ENCODE peak calls at places on chromosomes 3 and 15, in seven cellular contexts. One of them, this sample, is unnamed.

GRCh38 chr3:105793040-105793439 is 75.8 kb downstream of the CBLB start:
- DNase-seq in H9: no peak
- DNase-seq in heart left ventricle: no peak
- DNase-seq in small intestine: no peak
- DNase-seq in hepatocyte: no peak
- DNase-seq in right lobe of liver: no peak
- DNase-seq in K562: no peak
- DNase-seq in this sample: no peak

GRCh38 chr3:145882416-145882815 is 278.6 kb downstream of the PLOD2 start:
- DNase-seq in heart left ventricle: no peak
- DNase-seq in hepatocyte: no peak
- DNase-seq in K562: no peak
- DNase-seq in small intestine: no peak
- DNase-seq in H9: no peak
- DNase-seq in right lobe of liver: no peak
- DNase-seq in this sample: no peak

GRCh38 chr3:58333206-58334012 is 717 bp downstream of the PXK start:
- DNase-seq in heart left ventricle: peak; percentile 31
- DNase-seq in small intestine: peak; percentile 26
- DNase-seq in H9: peak; percentile 63
- DNase-seq in K562: no peak
- DNase-seq in right lobe of liver: peak; percentile 64
- DNase-seq in hepatocyte: peak; percentile 42
- DNase-seq in this sample: peak; percentile 75

GRCh38 chr3:46874430-46874829 is 3.1 kb upstream of the PTH1R start:
- DNase-seq in heart left ventricle: peak; percentile 65
- DNase-seq in small intestine: no peak
- DNase-seq in hepatocyte: peak; percentile 55
- DNase-seq in right lobe of liver: no peak
- DNase-seq in K562: no peak
- DNase-seq in H9: no peak
- DNase-seq in this sample: peak; percentile 81

GRCh38 chr3:45760878-45761711 is 35.2 kb downstream of the SLC6A20 start:
- DNase-seq in small intestine: peak; percentile 64
- DNase-seq in K562: peak; percentile 87
- DNase-seq in H9: peak; percentile 88
- DNase-seq in right lobe of liver: no peak
- DNase-seq in heart left ventricle: peak; percentile 52
- DNase-seq in hepatocyte: peak; percentile 83
- DNase-seq in this sample: no peak

GRCh38 chr15:77775851-77776250 is 143.1 kb upstream of the LINGO1 start:
- DNase-seq in heart left ventricle: no peak
- DNase-seq in K562: no peak
- DNase-seq in right lobe of liver: no peak
- DNase-seq in hepatocyte: no peak
- DNase-seq in small intestine: no peak
- DNase-seq in H9: no peak
- DNase-seq in this sample: no peak

GRCh38 chr3:195028877-195029606 is 241.9 kb downstream of the XXYLT1 start:
- DNase-seq in K562: no peak
- DNase-seq in small intestine: peak; percentile 28
- DNase-seq in hepatocyte: no peak
- DNase-seq in heart left ventricle: peak; percentile 65
- DNase-seq in H9: no peak
- DNase-seq in right lobe of liver: no peak
- DNase-seq in this sample: no peak

GRCh38 chr3:30098206-30098605 is 508.2 kb upstream of the TGFBR2 start:
- DNase-seq in hepatocyte: no peak
- DNase-seq in small intestine: no peak
- DNase-seq in H9: no peak
- DNase-seq in heart left ventricle: no peak
- DNase-seq in right lobe of liver: no peak
- DNase-seq in K562: no peak
- DNase-seq in this sample: no peak

GRCh38 chr3:164488893-164489292 is 589.4 kb downstream of the SI start:
- DNase-seq in small intestine: no peak
- DNase-seq in right lobe of liver: no peak
- DNase-seq in hepatocyte: no peak
- DNase-seq in K562: no peak
- DNase-seq in H9: no peak
- DNase-seq in heart left ventricle: no peak
- DNase-seq in this sample: no peak

GRCh38 chr3:87191175-87191574 is 35.9 kb upstream of the CHMP2B start:
- DNase-seq in K562: no peak
- DNase-seq in H9: no peak
- DNase-seq in small intestine: no peak
- DNase-seq in right lobe of liver: no peak
- DNase-seq in hepatocyte: no peak
- DNase-seq in heart left ventricle: no peak
- DNase-seq in this sample: no peak

GRCh38 chr3:119297169-119297568 is 3.0 kb downstream of the ARHGAP31 start:
- DNase-seq in right lobe of liver: no peak
- DNase-seq in heart left ventricle: no peak
- DNase-seq in K562: no peak
- DNase-seq in hepatocyte: no peak
- DNase-seq in H9: no peak
- DNase-seq in small intestine: no peak
- DNase-seq in this sample: no peak

GRCh38 chr3:30952786-30953185 is 58.3 kb upstream of the GADL1 start:
- DNase-seq in K562: no peak
- DNase-seq in H9: no peak
- DNase-seq in right lobe of liver: no peak
- DNase-seq in small intestine: no peak
- DNase-seq in heart left ventricle: no peak
- DNase-seq in hepatocyte: no peak
- DNase-seq in this sample: no peak

GRCh38 chr3:120796944-120797343 is 54.4 kb downstream of the GTF2E1 start:
- DNase-seq in heart left ventricle: no peak
- DNase-seq in hepatocyte: no peak
- DNase-seq in small intestine: no peak
- DNase-seq in H9: no peak
- DNase-seq in right lobe of liver: no peak
- DNase-seq in K562: no peak
- DNase-seq in this sample: no peak

GRCh38 chr3:114418724-114419543 is 125.1 kb downstream of the TIGIT start:
- DNase-seq in hepatocyte: peak; percentile 73
- DNase-seq in heart left ventricle: no peak
- DNase-seq in K562: peak; percentile 31
- DNase-seq in small intestine: peak; percentile 69
- DNase-seq in H9: no peak
- DNase-seq in right lobe of liver: no peak
- DNase-seq in this sample: no peak

GRCh38 chr3:82048711-82049110 is 287.3 kb upstream of the GBE1 start:
- DNase-seq in heart left ventricle: no peak
- DNase-seq in K562: no peak
- DNase-seq in hepatocyte: no peak
- DNase-seq in H9: no peak
- DNase-seq in small intestine: no peak
- DNase-seq in right lobe of liver: no peak
- DNase-seq in this sample: no peak

GRCh38 chr3:12351145-12351544 is 62.3 kb downstream of the PPARG start:
- DNase-seq in heart left ventricle: no peak
- DNase-seq in K562: no peak
- DNase-seq in H9: no peak
- DNase-seq in small intestine: no peak
- DNase-seq in right lobe of liver: no peak
- DNase-seq in hepatocyte: no peak
- DNase-seq in this sample: no peak

GRCh38 chr15:34014556-34014955 is 24.4 kb downstream of the AVEN start:
- DNase-seq in small intestine: no peak
- DNase-seq in right lobe of liver: no peak
- DNase-seq in hepatocyte: no peak
- DNase-seq in K562: no peak
- DNase-seq in H9: no peak
- DNase-seq in heart left ventricle: no peak
- DNase-seq in this sample: no peak

GRCh38 chr3:172201136-172201989 is 162.0 kb downstream of the FNDC3B start:
- DNase-seq in right lobe of liver: peak; percentile 74
- DNase-seq in H9: no peak
- DNase-seq in heart left ventricle: peak; percentile 91
- DNase-seq in hepatocyte: peak; percentile 65
- DNase-seq in small intestine: no peak
- DNase-seq in K562: peak; percentile 39
- DNase-seq in this sample: peak; percentile 90

GRCh38 chr15:88613074-88613944 is 7.8 kb upstream of the AEN start:
- DNase-seq in hepatocyte: no peak
- DNase-seq in right lobe of liver: no peak
- DNase-seq in H9: peak; percentile 88
- DNase-seq in small intestine: no peak
- DNase-seq in K562: no peak
- DNase-seq in heart left ventricle: no peak
- DNase-seq in this sample: no peak

GRCh38 chr15:45728641-45729040 is 93.8 kb downstream of the SQOR start:
- DNase-seq in hepatocyte: no peak
- DNase-seq in small intestine: no peak
- DNase-seq in H9: no peak
- DNase-seq in K562: no peak
- DNase-seq in heart left ventricle: no peak
- DNase-seq in right lobe of liver: no peak
- DNase-seq in this sample: no peak

GRCh38 chr3:58102371-58102750 is 94.1 kb downstream of the FLNB start:
- DNase-seq in hepatocyte: no peak
- DNase-seq in H9: no peak
- DNase-seq in right lobe of liver: no peak
- DNase-seq in heart left ventricle: no peak
- DNase-seq in K562: no peak
- DNase-seq in small intestine: no peak
- DNase-seq in this sample: no peak

GRCh38 chr3:155230382-155230781 is 63.1 kb downstream of the STRIT1 start:
- DNase-seq in K562: no peak
- DNase-seq in hepatocyte: no peak
- DNase-seq in small intestine: no peak
- DNase-seq in heart left ventricle: no peak
- DNase-seq in right lobe of liver: no peak
- DNase-seq in H9: no peak
- DNase-seq in this sample: no peak

GRCh38 chr15:43361313-43361903 is 9.4 kb downstream of the ZSCAN29 start:
- DNase-seq in small intestine: no peak
- DNase-seq in hepatocyte: no peak
- DNase-seq in right lobe of liver: no peak
- DNase-seq in heart left ventricle: no peak
- DNase-seq in H9: no peak
- DNase-seq in K562: no peak
- DNase-seq in this sample: no peak

GRCh38 chr15:43360821-43361220 is 10.0 kb downstream of the ZSCAN29 start:
- DNase-seq in K562: no peak
- DNase-seq in right lobe of liver: no peak
- DNase-seq in heart left ventricle: no peak
- DNase-seq in small intestine: no peak
- DNase-seq in H9: no peak
- DNase-seq in hepatocyte: no peak
- DNase-seq in this sample: no peak
- H3K9me3 ChIP-seq in K562: peaks cover 22% of the 10 kb centered on the region
- H3K9me3 ChIP-seq in right lobe of liver: peaks cover 14% of the 10 kb centered on the region
- H3K9me3 ChIP-seq in heart left ventricle: peaks cover 6% of the 10 kb centered on the region
- H3K9me3 ChIP-seq in small intestine: peaks cover 5% of the 10 kb centered on the region
- H3K9me3 ChIP-seq in H9: peaks cover 30% of the 10 kb centered on the region
- H3K9me3 ChIP-seq in hepatocyte: peaks cover 28% of the 10 kb centered on the region
- H3K9me3 ChIP-seq in this sample: peaks cover 12% of the 10 kb centered on the region

GRCh38 chr15:57054351-57054750 is 135.9 kb downstream of the TCF12 start:
- DNase-seq in K562: no peak
- DNase-seq in small intestine: peak; percentile 22
- DNase-seq in heart left ventricle: no peak
- DNase-seq in right lobe of liver: no peak
- DNase-seq in hepatocyte: no peak
- DNase-seq in H9: no peak
- DNase-seq in this sample: no peak

GRCh38 chr15:57056357-57056756 is 137.9 kb downstream of the TCF12 start:
- DNase-seq in right lobe of liver: no peak
- DNase-seq in small intestine: no peak
- DNase-seq in hepatocyte: no peak
- DNase-seq in H9: no peak
- DNase-seq in K562: no peak
- DNase-seq in heart left ventricle: no peak
- DNase-seq in this sample: no peak

GRCh38 chr15:57060799-57061198 is 142.4 kb downstream of the TCF12 start:
- DNase-seq in small intestine: no peak
- DNase-seq in K562: no peak
- DNase-seq in heart left ventricle: no peak
- DNase-seq in H9: no peak
- DNase-seq in hepatocyte: no peak
- DNase-seq in right lobe of liver: no peak
- DNase-seq in this sample: no peak

GRCh38 chr15:57053470-57053869 is 135.0 kb downstream of the TCF12 start:
- DNase-seq in small intestine: no peak
- DNase-seq in right lobe of liver: no peak
- DNase-seq in heart left ventricle: no peak
- DNase-seq in H9: no peak
- DNase-seq in K562: no peak
- DNase-seq in hepatocyte: no peak
- DNase-seq in this sample: no peak

GRCh38 chr15:57057134-57057930 is 138.9 kb downstream of the TCF12 start:
- DNase-seq in K562: no peak
- DNase-seq in heart left ventricle: no peak
- DNase-seq in hepatocyte: no peak
- DNase-seq in small intestine: no peak
- DNase-seq in H9: no peak
- DNase-seq in right lobe of liver: no peak
- DNase-seq in this sample: no peak
- H3K27ac ChIP-seq in K562: no peak overlapping the region
- H3K27ac ChIP-seq in heart left ventricle: no peak overlapping the region
- H3K27ac ChIP-seq in hepatocyte: no peak overlapping the region
- H3K27ac ChIP-seq in small intestine: no peak overlapping the region
- H3K27ac ChIP-seq in H9: no peak overlapping the region
- H3K27ac ChIP-seq in right lobe of liver: no peak overlapping the region
- H3K27ac ChIP-seq in this sample: no peak overlapping the region

DNA sequence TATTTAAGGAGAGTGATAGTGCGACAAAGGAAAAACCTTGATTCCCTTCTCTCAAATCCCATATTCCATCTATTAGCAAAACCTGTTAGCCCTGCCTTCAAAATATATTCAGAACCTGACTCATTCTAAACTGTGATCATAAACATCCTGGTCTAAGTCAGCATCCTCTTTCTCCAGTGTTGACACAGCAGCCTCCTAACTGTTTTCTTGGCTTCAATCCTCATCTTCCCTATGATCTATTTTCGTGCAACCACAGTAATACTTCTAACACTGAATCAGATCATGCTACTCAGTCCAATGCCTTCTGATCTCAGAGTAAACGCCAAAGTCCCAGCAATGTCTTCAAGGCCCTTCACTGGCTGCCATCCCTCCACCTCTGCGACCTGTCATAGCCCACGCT is 785.1 kb downstream of the EDEM1 start:
- DNase-seq in heart left ventricle: no peak
- DNase-seq in hepatocyte: no peak
- DNase-seq in small intestine: no peak
- DNase-seq in right lobe of liver: no peak
- DNase-seq in K562: no peak
- DNase-seq in H9: no peak
- DNase-seq in this sample: no peak
- H3K9me3 ChIP-seq in heart left ventricle: no peaks in the 10 kb centered on the region
- H3K9me3 ChIP-seq in hepatocyte: no peaks in the 10 kb centered on the region
- H3K9me3 ChIP-seq in small intestine: no peaks in the 10 kb centered on the region
- H3K9me3 ChIP-seq in right lobe of liver: no peaks in the 10 kb centered on the region
- H3K9me3 ChIP-seq in K562: no peaks in the 10 kb centered on the region
- H3K9me3 ChIP-seq in H9: no peaks in the 10 kb centered on the region
- H3K9me3 ChIP-seq in this sample: no peaks in the 10 kb centered on the region

DNA sequence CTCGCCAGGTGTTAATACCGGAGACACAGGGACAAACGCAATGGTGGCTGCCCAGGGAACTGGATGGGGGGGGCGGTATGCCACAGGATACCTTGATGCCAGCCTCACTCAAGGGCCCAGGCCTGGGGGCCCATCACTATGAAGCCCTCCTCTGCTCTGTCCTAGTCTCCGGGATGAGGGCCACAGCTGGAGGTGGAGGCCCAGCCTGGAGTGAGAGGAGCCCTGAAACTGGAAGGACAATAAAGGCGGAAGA is 1.5 kb upstream of the CAMK2N2 start:
- DNase-seq in heart left ventricle: no peak
- DNase-seq in H9: no peak
- DNase-seq in hepatocyte: no peak
- DNase-seq in K562: no peak
- DNase-seq in small intestine: no peak
- DNase-seq in right lobe of liver: no peak
- DNase-seq in this sample: no peak
- H3K27ac ChIP-seq in heart left ventricle: no peak overlapping the region
- H3K27ac ChIP-seq in H9: no peak overlapping the region
- H3K27ac ChIP-seq in hepatocyte: no peak overlapping the region
- H3K27ac ChIP-seq in K562: no peak overlapping the region
- H3K27ac ChIP-seq in small intestine: no peak overlapping the region
- H3K27ac ChIP-seq in right lobe of liver: no peak overlapping the region
- H3K27ac ChIP-seq in this sample: no peak overlapping the region